ENCODE peak calls at places on chromosome 6, in six cellular contexts. V is left ventricle myocardium inferior, D is substantia nigra, K is ovary, U is transverse colon, Z is sigmoid colon. S is an unnamed sample.

GRCh38 chr6:16591681-16592549 is 169.3 kb downstream of the ATXN1 start:
- DNase-seq in V (no peak), D (no peak), K (no peak), U (no peak), Z (no peak), S (no peak)

GRCh38 chr6:50820590-50821234 is 2.0 kb downstream of the TFAP2B start:
- DNase-seq in V (no peak), D (no peak), K (no peak), U (no peak), Z (no peak), S (no peak)

GRCh38 chr6:109093732-109094131 is 914 bp downstream of the SESN1 start:
- DNase-seq in V (no peak), D (no peak), K (no peak), U (no peak), Z (no peak), S (no peak)

GRCh38 chr6:56507517-56507916 is 135.2 kb downstream of the DST start:
- DNase-seq in V (peak; percentile 43), D (no peak), K (no peak), U (no peak), Z (no peak), S (no peak)

GRCh38 chr6:34177181-34177591 is 31.3 kb upstream of the GRM4 start:
- DNase-seq in V (no peak), D (no peak), K (no peak), U (no peak), Z (no peak), S (no peak)

GRCh38 chr6:153790881-153791473 is 248.1 kb upstream of the OPRM1 start:
- DNase-seq in V (no peak), D (no peak), K (no peak), U (no peak), Z (no peak), S (no peak)

GRCh38 chr6:78517399-78517798 is 350.0 kb upstream of the IRAK1BP1 start:
- DNase-seq in V (no peak), D (no peak), K (no peak), U (no peak), Z (no peak), S (no peak)

GRCh38 chr6:106014930-106015329 is 71.2 kb upstream of the PRDM1 start:
- DNase-seq in V (no peak), D (no peak), K (no peak), U (no peak), Z (no peak), S (no peak)

GRCh38 chr6:33706136-33706725 is 5.3 kb downstream of the UQCC2 start:
- DNase-seq in V (no peak), D (no peak), K (no peak), U (no peak), Z (peak; percentile 59), S (no peak)

GRCh38 chr6:36735110-36735971 is 37.7 kb downstream of the RAB44 start:
- DNase-seq in V (peak; percentile 87), D (no peak), K (peak; percentile 87), U (peak; percentile 79), Z (peak; percentile 94), S (no peak)

GRCh38 chr6:28634758-28635546 is 109.3 kb downstream of the GPX5 start:
- DNase-seq in V (no peak), D (no peak), K (no peak), U (no peak), Z (no peak), S (peak; percentile 45)

GRCh38 chr6:5249451-5250122 is 11.2 kb downstream of the LYRM4 start:
- DNase-seq in V (no peak), D (no peak), K (no peak), U (no peak), Z (no peak), S (no peak)

GRCh38 chr6:28553986-28554881 is 28.6 kb downstream of the GPX5 start:
- DNase-seq in V (no peak), D (no peak), K (no peak), U (no peak), Z (no peak), S (no peak)

GRCh38 chr6:86407128-86407527 is 530.2 kb upstream of the HTR1E start:
- DNase-seq in V (no peak), D (no peak), K (no peak), U (no peak), Z (no peak), S (no peak)

GRCh38 chr6:152948150-152948768 is 34.6 kb downstream of the FBXO5 start:
- DNase-seq in V (no peak), D (no peak), K (no peak), U (no peak), Z (no peak), S (no peak)

GRCh38 chr6:138105880-138106664 is 1.1 kb downstream of the PERP start:
- DNase-seq in V (no peak), D (no peak), K (no peak), U (peak; percentile 14), Z (no peak), S (no peak)

GRCh38 chr6:138106665-138107077 is 548 bp downstream of the PERP start:
- DNase-seq in V (no peak), D (no peak), K (no peak), U (no peak), Z (no peak), S (no peak)

GRCh38 chr6:138105446-138105845 is 1.8 kb downstream of the PERP start:
- DNase-seq in V (no peak), D (no peak), K (no peak), U (peak; percentile 43), Z (no peak), S (no peak)

GRCh38 chr6:138107752-138108592 is 753 bp upstream of the PERP start:
- DNase-seq in V (no peak), D (no peak), K (peak; percentile 24), U (peak; percentile 86), Z (no peak), S (no peak)

GRCh38 chr6:138107078-138107751 is at the start of gene PERP:
- DNase-seq in V (peak; percentile 60), D (no peak), K (peak; percentile 61), U (peak; percentile 90), Z (peak; percentile 82), S (peak; percentile 40)
- H3K27ac ChIP-seq in V (peak within 1 kb of the TSS; percentile 90), D (no peak within 1 kb of the TSS), K (no peak within 1 kb of the TSS), U (peak within 1 kb of the TSS; percentile 95), Z (peak within 1 kb of the TSS; percentile 89), S (no peak within 1 kb of the TSS)

GRCh38 chr6:70277480-70277879 is 25.4 kb downstream of the COL9A1 start:
- DNase-seq in V (no peak), D (no peak), K (no peak), U (no peak), Z (no peak), S (no peak)

GRCh38 chr6:70281923-70282902 is 20.7 kb downstream of the COL9A1 start:
- DNase-seq in V (peak; percentile 53), D (no peak), K (no peak), U (no peak), Z (no peak), S (no peak)

GRCh38 chr6:70280462-70280861 is 22.4 kb downstream of the COL9A1 start:
- DNase-seq in V (no peak), D (no peak), K (no peak), U (peak; percentile 21), Z (no peak), S (no peak)

DNA sequence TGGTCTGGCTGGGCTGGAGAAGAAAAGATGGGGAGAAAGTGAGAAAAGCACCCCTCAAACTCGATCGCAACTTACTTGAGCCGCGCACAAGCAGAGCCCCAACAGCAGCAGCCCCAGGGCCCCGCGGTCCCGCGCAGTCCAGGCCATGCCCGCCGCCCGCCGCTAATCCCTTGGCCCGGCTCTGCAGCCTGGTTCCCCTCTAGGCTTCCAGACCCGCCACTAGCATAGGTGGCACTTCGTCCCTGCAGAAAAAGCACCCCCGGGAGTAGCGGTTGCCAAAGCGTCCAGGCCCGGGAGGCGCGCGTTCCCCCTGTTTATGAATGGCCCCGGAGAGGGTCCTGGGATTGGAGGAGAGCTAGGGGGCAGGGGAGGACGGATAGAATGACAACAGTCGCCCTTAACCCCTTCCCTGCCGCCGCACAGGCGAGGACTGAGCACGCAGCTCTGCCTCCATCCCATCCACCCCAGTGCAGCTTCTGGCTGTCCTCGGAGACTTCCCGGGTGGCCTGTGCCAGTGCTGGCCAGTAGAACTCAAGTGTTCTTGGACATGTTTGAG is 19.9 kb downstream of the COL9A1 start:
- DNase-seq in V (no peak), D (no peak), K (no peak), U (no peak), Z (no peak), S (no peak)
- H3K27ac ChIP-seq in V (no peak overlapping the region), D (no peak overlapping the region), K (no peak overlapping the region), U (no peak overlapping the region), Z (no peak overlapping the region), S (no peak overlapping the region)

GRCh38 chr6:47309326-47310130 is at the start of gene TNFRSF21:
- DNase-seq in V (peak; percentile 91), D (peak; percentile 90), K (peak; percentile 83), U (peak; percentile 95), Z (peak; percentile 96), S (peak; percentile 86)

GRCh38 chr6:47308674-47309325 is 905 bp downstream of the TNFRSF21 start:
- DNase-seq in V (peak; percentile 32), D (peak; percentile 14), K (peak; percentile 17), U (peak; percentile 22), Z (peak; percentile 67), S (no peak)

GRCh38 chr6:47307362-47308222 is 2.1 kb downstream of the TNFRSF21 start:
- DNase-seq in V (no peak), D (no peak), K (no peak), U (no peak), Z (no peak), S (no peak)

GRCh38 chr6:47308223-47308567 is 1.5 kb downstream of the TNFRSF21 start:
- DNase-seq in V (no peak), D (no peak), K (no peak), U (no peak), Z (no peak), S (no peak)

DNA sequence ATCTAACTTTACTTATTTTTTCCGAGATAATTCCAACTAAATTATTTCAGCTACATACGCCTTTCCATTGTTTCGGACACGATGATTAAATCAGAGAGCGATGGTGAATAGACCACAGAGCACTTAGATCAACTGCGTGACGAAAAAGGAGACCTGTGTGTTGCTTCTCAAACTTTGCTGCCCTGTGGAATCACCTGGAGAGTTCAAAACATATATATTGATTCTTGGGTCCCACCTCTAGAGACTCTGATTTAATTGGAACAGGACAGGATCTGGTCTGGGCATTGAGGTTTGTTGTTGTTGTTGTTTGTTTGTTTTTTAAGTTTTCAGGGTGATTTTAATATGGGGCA is 401 bp upstream of the TNFRSF21 start:
- DNase-seq in V (no peak), D (no peak), K (no peak), U (no peak), Z (no peak), S (no peak)
- H3K27ac ChIP-seq in V (no peak overlapping the region), D (no peak overlapping the region), K (no peak overlapping the region), U (peak overlapping the region; percentile 92), Z (peak overlapping the region; percentile 93), S (no peak overlapping the region)

DNA sequence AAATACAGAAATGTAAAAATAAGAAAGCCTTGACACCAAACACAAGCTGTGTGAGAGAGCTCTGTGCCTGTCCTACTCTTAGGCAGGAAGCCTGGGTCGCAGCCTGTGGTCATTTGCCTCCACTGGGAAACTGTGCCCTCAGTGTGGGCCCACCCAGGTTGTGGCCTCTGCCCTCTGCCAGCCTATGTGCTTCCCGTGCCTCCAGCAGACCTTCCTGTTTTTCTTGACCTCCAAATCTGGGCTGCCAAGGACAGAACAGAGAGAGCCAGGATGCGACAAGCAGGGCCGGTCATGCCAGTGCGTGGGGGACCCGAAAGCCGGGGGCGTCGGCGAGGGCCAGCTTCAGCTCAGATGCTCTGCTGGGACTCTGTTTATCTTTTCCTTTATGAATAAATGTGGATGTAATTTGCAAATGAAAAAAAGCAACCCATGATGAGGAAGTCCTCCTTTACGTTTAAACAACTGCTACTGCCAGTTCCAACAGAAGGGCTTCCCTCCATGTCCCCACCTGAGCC is 189.2 kb upstream of the EXOC2 start:
- DNase-seq in V (no peak), D (no peak), K (no peak), U (no peak), Z (no peak), S (no peak)
- H3K27ac ChIP-seq in V (no peak overlapping the region), D (no peak overlapping the region), K (no peak overlapping the region), U (no peak overlapping the region), Z (no peak overlapping the region), S (no peak overlapping the region)